ENCODE peak calls at places on chromosomes 5 and 9, in eight cellular contexts. T is activated CD4-positive, alpha-beta T cell treated with anti-CD3 and anti-CD28 coated beads for 4 hours; L is T-helper 2 cell; F is NCI-H146; P is HS-27A; I is stimulated activated naive CD8-positive, alpha-beta T cell treated with anti-CD3 and anti-CD28 coated beads, Interleukin-15, Interleukin-2, amounts not matched to agents 100 U/mL and 50 U/mL, for 24 hours; W is GM23248; Y is endodermal cell. H is an unnamed sample.

GRCh38 chr5:158943057-158943456 is 156.7 kb downstream of the EBF1 start:
- DNase-seq in T (no peak), P (peak; percentile 60), W (peak; percentile 96), F (no peak), L (no peak), Y (no peak), I (no peak), H (no peak)

GRCh38 chr9:76395381-76395780 is 1.2 kb upstream of the RFK start:
- DNase-seq in F (peak; percentile 18), P (no peak), W (no peak), Y (no peak), L (no peak), I (no peak), T (no peak), H (no peak)

GRCh38 chr5:144141581-144141980 is 28.9 kb downstream of the YIPF5 start:
- DNase-seq in P (no peak), F (no peak), L (no peak), W (peak; percentile 19), T (no peak), Y (no peak), I (no peak), H (no peak)

GRCh38 chr5:59728356-59728755 is 165.2 kb downstream of the PDE4D start:
- DNase-seq in T (no peak), F (no peak), I (no peak), W (no peak), L (no peak), Y (no peak), P (no peak), H (no peak)

GRCh38 chr9:136784997-136785361 is 6.2 kb upstream of the TMEM141 start:
- DNase-seq in W (no peak), T (no peak), I (no peak), L (no peak), Y (no peak), P (no peak), F (no peak), H (no peak)

GRCh38 chr5:162248107-162248713 is 180.6 kb downstream of the GABRG2 start:
- DNase-seq in P (no peak), W (no peak), T (no peak), F (peak; percentile 6), Y (peak; percentile 92), L (no peak), I (no peak), H (no peak)

GRCh38 chr5:44536650-44537260 is 147.5 kb upstream of the FGF10 start:
- DNase-seq in I (peak; percentile 3), T (no peak), F (peak; percentile 29), P (peak; percentile 15), L (no peak), Y (peak; percentile 72), W (peak; percentile 63), H (peak; percentile 20)

GRCh38 chr5:178468196-178468685 is 122.0 kb downstream of the COL23A1 start:
- DNase-seq in W (no peak), Y (peak; percentile 44), P (no peak), L (no peak), I (no peak), F (no peak), T (no peak), H (no peak)

GRCh38 chr9:127300886-127301447 is 36.4 kb downstream of the GARNL3 start:
- DNase-seq in W (no peak), P (no peak), T (no peak), F (no peak), L (no peak), Y (no peak), I (no peak), H (no peak)

GRCh38 chr9:124831642-124832364 is 21.5 kb upstream of the WDR38 start:
- DNase-seq in I (no peak), Y (no peak), P (no peak), F (no peak), L (no peak), W (no peak), T (no peak), H (no peak)

GRCh38 chr9:34876096-34876495 is 82.0 kb upstream of the PHF24 start:
- DNase-seq in P (no peak), F (no peak), I (no peak), Y (no peak), T (no peak), W (no peak), L (no peak), H (no peak)

GRCh38 chr9:14156046-14156445 is 157.9 kb downstream of the NFIB start:
- DNase-seq in P (no peak), I (no peak), W (no peak), Y (no peak), T (no peak), F (no peak), L (no peak), H (no peak)

GRCh38 chr9:70615566-70616138 is 201.2 kb upstream of the KLF9 start:
- DNase-seq in L (no peak), T (no peak), W (no peak), P (no peak), F (no peak), Y (no peak), I (no peak), H (no peak)

GRCh38 chr5:141780240-141780951 is 97.8 kb downstream of the PCDH1 start:
- DNase-seq in W (no peak), L (no peak), P (no peak), F (no peak), I (no peak), Y (no peak), T (no peak), H (no peak)

GRCh38 chr9:136996361-136997281 is at the start of gene CLIC3:
- DNase-seq in T (peak; percentile 45), F (peak; percentile 39), I (peak; percentile 55), Y (peak; percentile 85), L (no peak), P (no peak), W (peak; percentile 69), H (peak; percentile 28)

GRCh38 chr9:92961627-92962302 is 14.4 kb downstream of the FGD3 start:
- DNase-seq in W (no peak), L (no peak), F (no peak), T (no peak), P (no peak), I (peak; percentile 62), Y (peak; percentile 15), H (no peak)